ENCODE peak calls at places on chromosomes 6 and 20, in nine cellular contexts. One of them, this sample, is unnamed.

GRCh38 chr20:20366551-20366895 is 1.4 kb upstream of the INSM1 start:
- DNase-seq in AG09309: no peak
- DNase-seq in skeletal muscle cell: no peak
- DNase-seq in astrocyte of the spinal cord: no peak
- DNase-seq in effector memory CD4-positive, alpha-beta T cell: no peak
- DNase-seq in right cardiac atrium: no peak
- DNase-seq in endodermal cell: no peak
- DNase-seq in transverse colon: no peak
- DNase-seq in mucosa of descending colon: no peak
- DNase-seq in this sample: no peak

GRCh38 chr20:63023836-63024571 is 17.2 kb upstream of the BHLHE23 start:
- DNase-seq in AG09309: no peak
- DNase-seq in skeletal muscle cell: no peak
- DNase-seq in astrocyte of the spinal cord: no peak
- DNase-seq in effector memory CD4-positive, alpha-beta T cell: no peak
- DNase-seq in right cardiac atrium: peak
- DNase-seq in endodermal cell: no peak
- DNase-seq in transverse colon: no peak
- DNase-seq in mucosa of descending colon: no peak
- DNase-seq in this sample: no peak

GRCh38 chr20:31838646-31839292 is 6.6 kb downstream of the FOXS1 start:
- DNase-seq in AG09309: no peak
- DNase-seq in skeletal muscle cell: no peak
- DNase-seq in astrocyte of the spinal cord: peak
- DNase-seq in effector memory CD4-positive, alpha-beta T cell: no peak
- DNase-seq in right cardiac atrium: peak
- DNase-seq in endodermal cell: no peak
- DNase-seq in transverse colon: no peak
- DNase-seq in mucosa of descending colon: no peak
- DNase-seq in this sample: no peak

GRCh38 chr6:42704251-42704936 is 18.0 kb downstream of the PRPH2 start:
- DNase-seq in AG09309: no peak
- DNase-seq in skeletal muscle cell: no peak
- DNase-seq in astrocyte of the spinal cord: no peak
- DNase-seq in effector memory CD4-positive, alpha-beta T cell: no peak
- DNase-seq in right cardiac atrium: peak
- DNase-seq in endodermal cell: peak
- DNase-seq in transverse colon: peak
- DNase-seq in mucosa of descending colon: no peak
- DNase-seq in this sample: peak

GRCh38 chr20:36850759-36851158 is 25.2 kb upstream of the TLDC2 start:
- DNase-seq in AG09309: no peak
- DNase-seq in skeletal muscle cell: no peak
- DNase-seq in astrocyte of the spinal cord: no peak
- DNase-seq in effector memory CD4-positive, alpha-beta T cell: no peak
- DNase-seq in right cardiac atrium: no peak
- DNase-seq in endodermal cell: no peak
- DNase-seq in transverse colon: no peak
- DNase-seq in mucosa of descending colon: no peak
- DNase-seq in this sample: no peak

GRCh38 chr6:8814440-8815000 is 379.2 kb upstream of the SLC35B3 start:
- DNase-seq in AG09309: no peak
- DNase-seq in skeletal muscle cell: no peak
- DNase-seq in astrocyte of the spinal cord: no peak
- DNase-seq in effector memory CD4-positive, alpha-beta T cell: no peak
- DNase-seq in right cardiac atrium: no peak
- DNase-seq in endodermal cell: no peak
- DNase-seq in transverse colon: no peak
- DNase-seq in mucosa of descending colon: no peak
- DNase-seq in this sample: no peak

GRCh38 chr6:64227868-64228267 is 592.3 kb downstream of the PHF3 start:
- DNase-seq in AG09309: no peak
- DNase-seq in skeletal muscle cell: no peak
- DNase-seq in astrocyte of the spinal cord: no peak
- DNase-seq in effector memory CD4-positive, alpha-beta T cell: no peak
- DNase-seq in right cardiac atrium: no peak
- DNase-seq in endodermal cell: no peak
- DNase-seq in transverse colon: no peak
- DNase-seq in mucosa of descending colon: no peak
- DNase-seq in this sample: no peak

GRCh38 chr20:53870426-53871199 is 199.8 kb downstream of the BCAS1 start:
- DNase-seq in AG09309: no peak
- DNase-seq in skeletal muscle cell: no peak
- DNase-seq in astrocyte of the spinal cord: no peak
- DNase-seq in effector memory CD4-positive, alpha-beta T cell: no peak
- DNase-seq in right cardiac atrium: no peak
- DNase-seq in endodermal cell: peak
- DNase-seq in transverse colon: no peak
- DNase-seq in mucosa of descending colon: no peak
- DNase-seq in this sample: no peak

GRCh38 chr6:158158748-158159147 is 9.3 kb downstream of the SERAC1 start:
- DNase-seq in AG09309: no peak
- DNase-seq in skeletal muscle cell: no peak
- DNase-seq in astrocyte of the spinal cord: no peak
- DNase-seq in effector memory CD4-positive, alpha-beta T cell: no peak
- DNase-seq in right cardiac atrium: no peak
- DNase-seq in endodermal cell: no peak
- DNase-seq in transverse colon: no peak
- DNase-seq in mucosa of descending colon: no peak
- DNase-seq in this sample: no peak

GRCh38 chr6:110629153-110629552 is 152.7 kb upstream of the SLC22A16 start:
- DNase-seq in AG09309: no peak
- DNase-seq in skeletal muscle cell: no peak
- DNase-seq in astrocyte of the spinal cord: no peak
- DNase-seq in effector memory CD4-positive, alpha-beta T cell: no peak
- DNase-seq in right cardiac atrium: no peak
- DNase-seq in endodermal cell: no peak
- DNase-seq in transverse colon: no peak
- DNase-seq in mucosa of descending colon: no peak
- DNase-seq in this sample: no peak

GRCh38 chr6:129946439-129947140 is 71.8 kb upstream of the L3MBTL3 start:
- DNase-seq in AG09309: no peak
- DNase-seq in skeletal muscle cell: no peak
- DNase-seq in astrocyte of the spinal cord: no peak
- DNase-seq in effector memory CD4-positive, alpha-beta T cell: no peak
- DNase-seq in right cardiac atrium: no peak
- DNase-seq in endodermal cell: peak
- DNase-seq in transverse colon: no peak
- DNase-seq in mucosa of descending colon: no peak
- DNase-seq in this sample: no peak

GRCh38 chr20:50367104-50367674 is 143.0 kb upstream of the PTPN1 start:
- DNase-seq in AG09309: no peak
- DNase-seq in skeletal muscle cell: no peak
- DNase-seq in astrocyte of the spinal cord: no peak
- DNase-seq in effector memory CD4-positive, alpha-beta T cell: no peak
- DNase-seq in right cardiac atrium: no peak
- DNase-seq in endodermal cell: no peak
- DNase-seq in transverse colon: no peak
- DNase-seq in mucosa of descending colon: no peak
- DNase-seq in this sample: no peak

GRCh38 chr6:118899948-118900347 is 6.0 kb downstream of the ASF1A start:
- DNase-seq in AG09309: no peak
- DNase-seq in skeletal muscle cell: no peak
- DNase-seq in astrocyte of the spinal cord: no peak
- DNase-seq in effector memory CD4-positive, alpha-beta T cell: no peak
- DNase-seq in right cardiac atrium: no peak
- DNase-seq in endodermal cell: no peak
- DNase-seq in transverse colon: no peak
- DNase-seq in mucosa of descending colon: no peak
- DNase-seq in this sample: no peak

GRCh38 chr6:114344216-114344970 is 1.6 kb upstream of the HS3ST5 start:
- DNase-seq in AG09309: no peak
- DNase-seq in skeletal muscle cell: no peak
- DNase-seq in astrocyte of the spinal cord: no peak
- DNase-seq in effector memory CD4-positive, alpha-beta T cell: no peak
- DNase-seq in right cardiac atrium: no peak
- DNase-seq in endodermal cell: no peak
- DNase-seq in transverse colon: no peak
- DNase-seq in mucosa of descending colon: no peak
- DNase-seq in this sample: no peak
- H3K4me3 ChIP-seq in AG09309: no peak
- H3K4me3 ChIP-seq in skeletal muscle cell: no peak
- H3K4me3 ChIP-seq in astrocyte of the spinal cord: no peak
- H3K4me3 ChIP-seq in effector memory CD4-positive, alpha-beta T cell: no peak
- H3K4me3 ChIP-seq in right cardiac atrium: no peak
- H3K4me3 ChIP-seq in endodermal cell: no peak
- H3K4me3 ChIP-seq in transverse colon: no peak
- H3K4me3 ChIP-seq in mucosa of descending colon: no peak
- H3K4me3 ChIP-seq in this sample: no peak

DNA sequence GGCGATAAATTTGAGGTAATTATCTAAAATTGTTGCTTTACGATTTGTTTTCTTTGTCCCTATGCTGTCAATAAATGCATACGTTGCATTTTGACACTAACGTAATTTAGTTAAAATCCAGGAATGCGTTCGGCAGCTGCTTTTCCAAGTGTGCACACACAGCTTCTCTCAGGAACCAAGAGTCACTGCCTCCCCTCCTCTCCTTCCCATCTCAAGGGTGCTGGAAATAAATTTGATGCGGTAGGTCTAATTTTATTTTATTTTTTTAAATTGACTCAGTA is 381.4 kb downstream of the C6orf118 start:
- DNase-seq in AG09309: no peak
- DNase-seq in skeletal muscle cell: no peak
- DNase-seq in astrocyte of the spinal cord: no peak
- DNase-seq in effector memory CD4-positive, alpha-beta T cell: no peak
- DNase-seq in right cardiac atrium: no peak
- DNase-seq in endodermal cell: no peak
- DNase-seq in transverse colon: no peak
- DNase-seq in mucosa of descending colon: no peak
- DNase-seq in this sample: no peak
- H3K4me3 ChIP-seq in AG09309: peak
- H3K4me3 ChIP-seq in skeletal muscle cell: peak
- H3K4me3 ChIP-seq in astrocyte of the spinal cord: peak
- H3K4me3 ChIP-seq in effector memory CD4-positive, alpha-beta T cell: no peak
- H3K4me3 ChIP-seq in right cardiac atrium: no peak
- H3K4me3 ChIP-seq in endodermal cell: no peak
- H3K4me3 ChIP-seq in transverse colon: no peak
- H3K4me3 ChIP-seq in mucosa of descending colon: no peak
- H3K4me3 ChIP-seq in this sample: no peak

DNA sequence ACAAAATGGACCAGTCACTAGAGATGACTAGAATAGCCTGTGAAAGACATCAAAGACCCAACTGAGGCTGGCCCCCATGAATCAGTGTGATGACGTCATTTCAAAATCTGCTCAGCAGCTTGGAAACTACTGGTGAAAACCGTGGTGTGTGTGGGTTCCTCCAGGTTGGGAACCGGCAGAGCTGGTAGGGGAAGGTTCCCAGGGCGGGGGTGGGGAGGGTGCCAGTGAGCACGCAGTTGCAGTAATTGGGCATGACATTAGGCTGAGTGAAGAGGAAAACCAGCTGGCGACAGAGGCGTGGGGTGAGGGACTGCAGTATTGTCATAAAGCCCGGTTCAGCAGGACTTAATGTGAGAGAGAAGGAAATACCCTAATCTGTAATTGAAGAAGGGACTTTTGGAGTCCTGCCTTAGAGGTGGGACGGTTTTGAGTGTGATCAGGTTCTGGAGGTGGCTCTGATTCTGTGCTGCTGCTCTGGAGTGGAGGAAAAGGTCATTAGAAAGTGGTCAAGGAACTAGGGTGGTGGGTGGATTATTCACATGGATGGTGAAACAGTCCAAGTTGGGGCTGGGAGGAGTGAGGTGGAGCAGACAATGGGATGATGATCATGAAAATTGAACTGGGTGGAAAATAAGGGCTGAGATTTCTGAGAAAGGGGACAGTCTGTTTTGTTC is 52.0 kb upstream of the MTHFD1L start:
- DNase-seq in AG09309: no peak
- DNase-seq in skeletal muscle cell: no peak
- DNase-seq in astrocyte of the spinal cord: peak
- DNase-seq in effector memory CD4-positive, alpha-beta T cell: no peak
- DNase-seq in right cardiac atrium: no peak
- DNase-seq in endodermal cell: no peak
- DNase-seq in transverse colon: no peak
- DNase-seq in mucosa of descending colon: no peak
- DNase-seq in this sample: no peak
- H3K4me3 ChIP-seq in AG09309: no peak
- H3K4me3 ChIP-seq in skeletal muscle cell: no peak
- H3K4me3 ChIP-seq in astrocyte of the spinal cord: no peak
- H3K4me3 ChIP-seq in effector memory CD4-positive, alpha-beta T cell: no peak
- H3K4me3 ChIP-seq in right cardiac atrium: no peak
- H3K4me3 ChIP-seq in endodermal cell: no peak
- H3K4me3 ChIP-seq in transverse colon: no peak
- H3K4me3 ChIP-seq in mucosa of descending colon: no peak
- H3K4me3 ChIP-seq in this sample: no peak

GRCh38 chr6:27776504-27776903 is 135.7 kb downstream of the OR2B2 start:
- DNase-seq in AG09309: no peak
- DNase-seq in skeletal muscle cell: no peak
- DNase-seq in astrocyte of the spinal cord: no peak
- DNase-seq in effector memory CD4-positive, alpha-beta T cell: no peak
- DNase-seq in right cardiac atrium: no peak
- DNase-seq in endodermal cell: peak
- DNase-seq in transverse colon: no peak
- DNase-seq in mucosa of descending colon: no peak
- DNase-seq in this sample: no peak

GRCh38 chr6:27778625-27779417 is 133.4 kb downstream of the OR2B2 start:
- DNase-seq in AG09309: no peak
- DNase-seq in skeletal muscle cell: no peak
- DNase-seq in astrocyte of the spinal cord: no peak
- DNase-seq in effector memory CD4-positive, alpha-beta T cell: no peak
- DNase-seq in right cardiac atrium: no peak
- DNase-seq in endodermal cell: no peak
- DNase-seq in transverse colon: no peak
- DNase-seq in mucosa of descending colon: no peak
- DNase-seq in this sample: no peak

GRCh38 chr6:27777126-27777525 is 135.1 kb downstream of the OR2B2 start:
- DNase-seq in AG09309: no peak
- DNase-seq in skeletal muscle cell: no peak
- DNase-seq in astrocyte of the spinal cord: no peak
- DNase-seq in effector memory CD4-positive, alpha-beta T cell: no peak
- DNase-seq in right cardiac atrium: no peak
- DNase-seq in endodermal cell: peak
- DNase-seq in transverse colon: no peak
- DNase-seq in mucosa of descending colon: no peak
- DNase-seq in this sample: no peak

GRCh38 chr6:27775796-27776184 is 136.4 kb downstream of the OR2B2 start:
- DNase-seq in AG09309: no peak
- DNase-seq in skeletal muscle cell: no peak
- DNase-seq in astrocyte of the spinal cord: no peak
- DNase-seq in effector memory CD4-positive, alpha-beta T cell: no peak
- DNase-seq in right cardiac atrium: no peak
- DNase-seq in endodermal cell: peak
- DNase-seq in transverse colon: peak
- DNase-seq in mucosa of descending colon: peak
- DNase-seq in this sample: no peak

DNA sequence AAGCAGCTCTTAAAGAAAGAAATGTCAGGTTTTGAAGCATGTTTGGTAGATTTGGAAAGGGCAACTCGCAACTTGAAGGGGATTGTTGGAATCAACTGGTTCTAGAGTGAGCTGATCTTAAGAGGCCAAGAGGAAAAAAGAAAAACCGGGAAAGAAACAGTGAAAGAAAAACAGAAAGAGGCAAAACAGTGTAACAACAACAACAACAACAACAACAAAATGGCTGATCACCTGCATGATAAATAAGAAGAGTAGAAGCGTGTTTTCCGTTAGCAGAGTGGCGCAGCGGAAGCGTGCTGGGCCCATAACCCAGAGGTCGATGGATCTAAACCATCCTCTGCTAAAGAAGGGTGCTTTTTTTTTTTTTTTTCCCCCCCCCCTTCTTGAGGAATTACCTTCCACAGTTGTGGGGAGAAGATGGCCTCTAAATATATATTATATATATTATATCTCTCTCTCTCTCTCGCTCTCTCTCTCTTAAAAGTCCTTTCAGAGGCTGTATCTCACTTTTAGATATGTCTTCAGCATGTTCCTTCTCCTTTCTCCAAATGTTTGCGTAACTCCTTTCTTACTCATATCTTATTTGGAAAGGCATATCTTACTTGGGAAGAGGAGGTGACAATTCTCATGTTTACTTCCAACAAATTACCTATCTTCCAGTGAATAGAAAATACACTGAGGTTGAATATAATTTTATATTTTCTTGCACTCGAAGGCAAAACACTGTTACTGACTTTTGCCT is 134.4 kb downstream of the OR2B2 start:
- DNase-seq in AG09309: no peak
- DNase-seq in skeletal muscle cell: no peak
- DNase-seq in astrocyte of the spinal cord: peak
- DNase-seq in effector memory CD4-positive, alpha-beta T cell: no peak
- DNase-seq in right cardiac atrium: no peak
- DNase-seq in endodermal cell: peak
- DNase-seq in transverse colon: no peak
- DNase-seq in mucosa of descending colon: no peak
- DNase-seq in this sample: no peak
- H3K4me3 ChIP-seq in AG09309: no peak
- H3K4me3 ChIP-seq in skeletal muscle cell: no peak
- H3K4me3 ChIP-seq in astrocyte of the spinal cord: peak
- H3K4me3 ChIP-seq in effector memory CD4-positive, alpha-beta T cell: no peak
- H3K4me3 ChIP-seq in right cardiac atrium: no peak
- H3K4me3 ChIP-seq in endodermal cell: peak
- H3K4me3 ChIP-seq in transverse colon: no peak
- H3K4me3 ChIP-seq in mucosa of descending colon: no peak
- H3K4me3 ChIP-seq in this sample: no peak